ENCODE peak calls at places on chromosomes 2 and 18, in eight cellular contexts. Q is left ventricle myocardium inferior, J is dorsolateral prefrontal cortex, C is fibroblast of lung, T is heart right ventricle, M is breast epithelium, L is psoas muscle, K is upper lobe of left lung. V is an unnamed sample.

GRCh38 chr2:77631007-77631406 is 108.8 kb upstream of the LRRTM4 start:
- DNase-seq in T (no peak), C (no peak), J (no peak), L (no peak), K (no peak), M (no peak), Q (no peak), V (no peak)

GRCh38 chr2:121489284-121489683 is 41.4 kb upstream of the RNU4ATAC start:
- DNase-seq in C (peak), K (no peak), Q (no peak), J (no peak), M (no peak), T (no peak), L (no peak), V (no peak)

GRCh38 chr2:102191501-102191900 is 4.7 kb downstream of the IL1RL2 start:
- DNase-seq in J (no peak), C (no peak), T (no peak), M (no peak), Q (no peak), L (no peak), K (no peak), V (no peak)

GRCh38 chr2:105114551-105114950 is 76.7 kb downstream of the MRPS9 start:
- DNase-seq in M (no peak), C (peak), Q (no peak), L (no peak), K (no peak), T (no peak), J (no peak), V (no peak)

GRCh38 chr18:12960846-12961397 is 13.1 kb downstream of the SEH1L start:
- DNase-seq in J (no peak), Q (no peak), C (peak), T (no peak), M (no peak), K (no peak), L (no peak), V (no peak)

GRCh38 chr2:199631129-199631528 is 173.4 kb upstream of the SATB2 start:
- DNase-seq in J (no peak), C (no peak), L (no peak), M (no peak), T (no peak), K (no peak), Q (no peak), V (no peak)

GRCh38 chr2:48072556-48072955 is 166.3 kb upstream of the FBXO11 start:
- DNase-seq in Q (no peak), T (no peak), J (no peak), C (no peak), L (no peak), M (no peak), K (no peak), V (no peak)

GRCh38 chr2:11703700-11704099 is 33.7 kb upstream of the NTSR2 start:
- DNase-seq in K (no peak), Q (no peak), M (no peak), L (no peak), C (peak), J (no peak), T (no peak), V (peak)

GRCh38 chr2:65231892-65232477 is 4.4 kb downstream of the ACTR2 start:
- DNase-seq in C (peak), M (no peak), Q (no peak), K (no peak), T (no peak), L (no peak), J (no peak), V (peak)

GRCh38 chr18:48841381-48842258 is 109.1 kb downstream of the SMAD7 start:
- DNase-seq in L (peak), Q (peak), T (peak), M (no peak), C (peak), K (peak), J (no peak), V (no peak)

GRCh38 chr2:162524192-162524591 is 180.3 kb downstream of the GCA start:
- DNase-seq in T (no peak), Q (no peak), J (no peak), K (no peak), C (no peak), L (no peak), M (no peak), V (no peak)

GRCh38 chr18:77078671-77079070 is 53.9 kb downstream of the MBP start:
- DNase-seq in K (no peak), L (no peak), M (no peak), Q (no peak), C (no peak), J (no peak), T (no peak), V (no peak)

GRCh38 chr18:741931-742512 is 29.6 kb upstream of the ENOSF1 start:
- DNase-seq in L (no peak), J (no peak), K (no peak), T (no peak), Q (no peak), C (peak), M (no peak), V (peak)

GRCh38 chr2:28047698-28048097 is 157.2 kb downstream of the BABAM2 start:
- DNase-seq in T (no peak), L (no peak), J (no peak), M (no peak), Q (no peak), K (no peak), C (peak), V (no peak)

GRCh38 chr2:190477563-190478454 is 56.7 kb downstream of the NEMP2 start:
- DNase-seq in C (no peak), M (peak), J (no peak), K (no peak), T (no peak), Q (no peak), L (no peak), V (no peak)

GRCh38 chr2:164890533-164890932 is 48.9 kb upstream of the COBLL1 start:
- DNase-seq in L (no peak), J (no peak), T (no peak), Q (no peak), K (no peak), C (peak), M (no peak), V (no peak)

GRCh38 chr2:164891460-164891859 is 49.8 kb upstream of the COBLL1 start:
- DNase-seq in J (no peak), C (no peak), L (no peak), M (no peak), Q (no peak), K (no peak), T (peak), V (no peak)

GRCh38 chr2:164882276-164882675 is 40.7 kb upstream of the COBLL1 start:
- DNase-seq in J (no peak), C (no peak), Q (no peak), L (no peak), M (no peak), T (no peak), K (no peak), V (no peak)

GRCh38 chr2:164887434-164888112 is 46.0 kb upstream of the COBLL1 start:
- DNase-seq in C (no peak), M (no peak), L (no peak), J (no peak), T (no peak), Q (no peak), K (no peak), V (no peak)
- H3K4me3 ChIP-seq in C (no peak), M (no peak), L (no peak), J (no peak), T (no peak), Q (no peak), K (no peak), V (no peak)

GRCh38 chr18:22467760-22468553 is 50.2 kb upstream of the CTAGE1 start:
- DNase-seq in L (no peak), J (no peak), C (peak), Q (no peak), T (no peak), M (no peak), K (no peak), V (peak)

GRCh38 chr18:22465859-22466602 is 48.3 kb upstream of the CTAGE1 start:
- DNase-seq in L (no peak), Q (peak), T (peak), K (no peak), C (peak), J (no peak), M (no peak), V (peak)

GRCh38 chr18:22469061-22469689 is 51.5 kb upstream of the CTAGE1 start:
- DNase-seq in J (no peak), Q (no peak), K (no peak), L (no peak), T (no peak), M (no peak), C (no peak), V (peak)

GRCh38 chr18:22468554-22468891 is 50.8 kb upstream of the CTAGE1 start:
- DNase-seq in J (no peak), K (no peak), C (no peak), Q (no peak), L (no peak), T (no peak), M (no peak), V (no peak)

GRCh38 chr18:22466608-22467390 is 49.1 kb upstream of the CTAGE1 start:
- DNase-seq in J (no peak), K (no peak), T (peak), L (no peak), M (no peak), Q (peak), C (peak), V (peak)
- H3K27ac ChIP-seq in J (no peak), K (peak), T (peak), L (no peak), M (peak), Q (peak), C (peak), V (peak)

GRCh38 chr2:85888745-85889647 is at the start of gene ST3GAL5:
- DNase-seq in J (peak), T (peak), M (peak), C (peak), Q (peak), K (peak), L (peak), V (peak)

GRCh38 chr2:85888020-85888744 is 608 bp downstream of the ST3GAL5 start:
- DNase-seq in Q (no peak), K (no peak), C (no peak), T (no peak), J (peak), M (no peak), L (peak), V (no peak)

GRCh38 chr2:85887566-85888019 is 1.2 kb downstream of the ST3GAL5 start:
- DNase-seq in T (peak), C (peak), K (peak), M (no peak), Q (peak), L (peak), J (peak), V (peak)

GRCh38 chr2:85886141-85886540 is 2.6 kb downstream of the ST3GAL5 start:
- DNase-seq in L (no peak), K (no peak), M (no peak), J (no peak), C (no peak), T (no peak), Q (no peak), V (no peak)

DNA sequence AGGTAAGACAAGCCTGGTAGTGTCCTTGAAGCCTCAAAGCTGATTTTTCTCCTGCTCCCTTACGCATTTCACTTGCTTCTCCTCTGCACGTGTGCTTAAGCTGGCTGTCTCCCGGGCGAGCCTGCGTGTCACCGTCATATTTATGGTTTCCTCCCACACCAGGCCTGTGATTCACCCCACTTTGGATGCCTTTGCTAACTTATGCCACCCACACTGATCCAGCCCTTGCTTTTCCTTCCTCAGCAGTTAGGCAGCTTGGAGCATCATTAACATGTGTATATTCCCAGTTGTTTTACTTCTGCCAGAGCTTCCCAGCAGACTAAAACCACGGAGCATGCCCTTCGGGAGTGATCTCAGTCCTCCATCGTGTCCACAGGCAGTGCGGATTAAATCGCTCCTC is 2.2 kb downstream of the ST3GAL5 start:
- DNase-seq in Q (no peak), K (no peak), M (peak), C (peak), L (peak), J (peak), T (peak), V (peak)
- H3K4me3 ChIP-seq in Q (peak), K (peak), M (peak), C (peak), L (peak), J (peak), T (peak), V (peak)

DNA sequence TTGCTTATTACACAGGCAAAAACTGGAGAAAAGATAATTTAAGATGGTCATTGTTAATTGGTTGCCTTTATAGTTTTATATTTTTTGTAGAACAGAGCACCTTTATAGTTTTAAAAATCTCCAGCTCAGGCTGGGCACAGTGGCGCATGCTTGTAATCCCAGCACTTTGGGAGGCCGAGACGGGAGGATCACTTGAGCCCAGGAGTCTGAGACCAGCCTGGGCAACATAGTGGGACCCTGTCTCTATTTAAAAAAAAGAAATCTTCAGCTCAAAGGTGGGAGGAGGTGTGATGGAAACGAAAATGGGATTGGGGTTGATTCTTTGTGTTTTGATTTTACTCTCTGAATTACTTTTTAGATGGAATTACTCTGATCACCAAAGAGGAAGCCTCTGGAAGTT is 85.4 kb downstream of the XRCC5 start:
- DNase-seq in J (no peak), K (no peak), Q (no peak), C (no peak), M (no peak), L (no peak), T (no peak), V (no peak)
- H3K27ac ChIP-seq in J (no peak), K (no peak), Q (no peak), C (no peak), M (no peak), L (no peak), T (no peak), V (peak)

DNA sequence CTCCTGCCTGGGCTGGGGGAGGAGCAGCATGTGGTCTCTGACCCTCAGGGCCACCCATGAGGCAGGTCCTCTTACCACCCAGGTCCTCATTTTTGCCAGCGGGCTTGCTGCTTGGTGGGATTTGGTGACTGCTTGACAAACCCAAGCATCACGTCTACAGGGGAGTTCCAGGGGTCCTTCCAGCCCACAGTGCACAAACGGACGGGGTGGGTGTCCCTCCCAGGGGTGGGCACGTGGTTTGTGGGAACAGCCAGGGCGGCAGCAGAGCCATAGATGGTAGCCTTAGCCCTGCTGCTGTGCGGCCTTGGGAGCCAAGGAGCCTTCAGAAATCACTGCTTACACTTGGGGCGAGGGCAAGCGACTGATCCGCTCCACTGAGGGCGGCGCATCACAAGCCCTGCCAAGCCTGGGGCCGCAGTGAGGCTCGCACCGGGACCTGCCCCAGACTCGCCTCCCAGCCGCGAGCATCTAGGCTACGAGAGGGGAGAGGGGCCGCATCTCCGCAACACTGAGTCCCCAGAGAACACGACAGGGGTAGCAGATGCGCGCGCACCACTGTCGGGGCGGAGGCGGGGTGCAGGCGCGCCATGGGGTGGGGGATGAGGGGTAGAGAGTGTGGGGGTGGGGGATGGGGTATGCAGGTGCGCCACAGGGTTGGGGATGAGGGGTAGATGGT is 36.9 kb downstream of the SNED1 start:
- DNase-seq in J (no peak), M (peak), K (peak), C (no peak), L (no peak), T (no peak), Q (no peak), V (peak)
- H3K4me3 ChIP-seq in J (no peak), M (no peak), K (no peak), C (no peak), L (no peak), T (no peak), Q (no peak), V (peak)

DNA sequence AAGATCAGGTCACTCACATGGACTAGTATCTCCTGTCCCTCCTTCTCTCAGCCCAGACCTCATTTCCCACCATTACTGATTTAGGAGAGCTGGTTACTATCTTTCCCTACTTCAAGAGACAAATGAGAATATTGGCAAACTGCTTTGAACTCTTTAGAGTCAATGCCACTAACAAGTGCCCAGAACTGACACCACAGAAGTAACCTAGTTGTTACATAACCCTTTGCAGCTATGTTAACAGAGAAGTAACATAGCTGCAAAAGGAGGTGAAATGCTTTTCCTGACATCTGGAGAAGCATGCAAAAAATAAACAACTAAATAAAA is 30.0 kb downstream of the TGFA start:
- DNase-seq in C (no peak), T (no peak), K (no peak), M (no peak), L (no peak), Q (no peak), J (no peak), V (no peak)
- H3K27ac ChIP-seq in C (no peak), T (no peak), K (peak), M (peak), L (no peak), Q (no peak), J (no peak), V (no peak)

DNA sequence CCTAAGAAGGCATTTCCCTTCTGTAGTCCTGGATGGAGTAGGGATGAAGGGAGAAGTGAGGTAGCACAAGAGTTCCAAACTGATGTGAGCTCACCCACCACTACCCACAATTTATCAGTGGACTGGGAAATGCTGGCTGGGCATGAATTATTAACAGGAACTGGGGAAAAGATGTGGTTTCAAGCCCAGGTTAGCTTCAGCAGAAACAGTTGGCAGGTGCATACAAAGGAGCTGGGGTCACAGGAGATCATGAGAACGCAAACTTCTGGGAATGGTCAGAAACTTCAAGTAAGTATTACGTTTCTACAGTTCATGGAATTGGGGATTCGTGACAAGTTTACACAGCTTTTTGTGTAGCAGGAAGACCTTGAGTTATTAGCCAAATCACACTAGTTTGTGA is 5.4 kb downstream of the CCDC141 start:
- DNase-seq in T (no peak), M (no peak), Q (no peak), L (no peak), J (no peak), K (no peak), C (no peak), V (no peak)
- H3K4me3 ChIP-seq in T (no peak), M (no peak), Q (no peak), L (no peak), J (no peak), K (no peak), C (no peak), V (no peak)

GRCh38 chr2:14778015-14778414 is 145.5 kb downstream of the LRATD1 start:
- DNase-seq in Q (no peak), K (no peak), T (no peak), C (peak), J (no peak), L (no peak), M (no peak), V (no peak)
- H3K27ac ChIP-seq in Q (no peak), K (no peak), T (no peak), C (no peak), J (no peak), L (no peak), M (no peak), V (no peak)

GRCh38 chr2:198008230-198008629 is 203.8 kb downstream of the PLCL1 start:
- DNase-seq in L (no peak), Q (no peak), J (no peak), T (no peak), K (no peak), C (no peak), M (no peak), V (no peak)
- H3K4me3 ChIP-seq in L (no peak), Q (no peak), J (no peak), T (no peak), K (no peak), C (no peak), M (no peak), V (no peak)

GRCh38 chr2:85847051-85847588 is 41.7 kb downstream of the ST3GAL5 start:
- DNase-seq in J (no peak), L (no peak), M (no peak), K (no peak), T (no peak), Q (no peak), C (no peak), V (peak)
- H3K27ac ChIP-seq in J (no peak), L (no peak), M (no peak), K (no peak), T (no peak), Q (no peak), C (no peak), V (no peak)

V was measured in SJSA1.